ENCODE peak calls at places on chromosomes 3 and 15, in ten cellular contexts. E is suprapubic skin, H is vagina, P is transverse colon, A is NB4, K is right lobe of liver, U is ovary, D is spleen, B is IMR-90, I is sigmoid colon. Q is an unnamed sample.

GRCh38 chr3:138412821-138413531 is 21.4 kb upstream of the ESYT3 start:
- DNase-seq in U (no peak), A (peak), H (no peak), K (no peak), D (no peak), E (no peak), P (no peak), I (no peak), B (peak), Q (no peak)

GRCh38 chr15:96329403-96329981 is 1.0 kb upstream of the NR2F2 start:
- DNase-seq in D (no peak), E (no peak), P (no peak), A (no peak), K (no peak), U (peak), B (no peak), H (no peak), I (no peak), Q (no peak)

GRCh38 chr15:38991126-38991525 is 426.5 kb upstream of the RASGRP1 start:
- DNase-seq in D (no peak), B (peak), P (no peak), U (no peak), K (no peak), H (no peak), I (no peak), A (peak), E (no peak), Q (peak)

GRCh38 chr15:83380682-83381081 is 66.5 kb upstream of the SH3GL3 start:
- DNase-seq in K (peak), U (no peak), P (peak), B (peak), D (no peak), H (no peak), I (no peak), A (peak), E (no peak), Q (peak)

GRCh38 chr15:69862540-69862939 is 235.2 kb downstream of the TLE3 start:
- DNase-seq in H (no peak), I (no peak), D (no peak), A (no peak), K (no peak), P (no peak), E (no peak), B (peak), U (no peak), Q (no peak)

GRCh38 chr3:69090021-69090420 is 5.3 kb downstream of the ARL6IP5 start:
- DNase-seq in B (peak), E (no peak), U (no peak), K (no peak), A (no peak), P (no peak), I (no peak), H (no peak), D (no peak), Q (no peak)

GRCh38 chr15:74964794-74965193 is 8.2 kb upstream of the RPP25 start:
- DNase-seq in B (peak), I (no peak), P (no peak), E (no peak), A (no peak), H (no peak), U (no peak), K (no peak), D (no peak), Q (no peak)

GRCh38 chr3:189355481-189356201 is 183.9 kb downstream of the TPRG1 start:
- DNase-seq in D (no peak), E (no peak), H (no peak), U (no peak), P (peak), I (no peak), A (peak), B (peak), K (no peak), Q (peak)

GRCh38 chr3:14915636-14916222 is 31.7 kb upstream of the NR2C2 start:
- DNase-seq in I (no peak), U (no peak), A (no peak), H (no peak), E (peak), B (no peak), P (no peak), K (peak), D (no peak), Q (no peak)

GRCh38 chr15:42581272-42581730 is 5.9 kb downstream of the STARD9 start:
- DNase-seq in P (peak), E (peak), B (peak), K (peak), I (peak), U (peak), H (no peak), A (peak), D (peak), Q (no peak)
- TF ChIP-seq POLR2A in P (peak), E (no peak), B (no peak), K (no peak), I (no peak), U (peak), H (peak), A (peak), D (no peak), Q (no peak)

DNA sequence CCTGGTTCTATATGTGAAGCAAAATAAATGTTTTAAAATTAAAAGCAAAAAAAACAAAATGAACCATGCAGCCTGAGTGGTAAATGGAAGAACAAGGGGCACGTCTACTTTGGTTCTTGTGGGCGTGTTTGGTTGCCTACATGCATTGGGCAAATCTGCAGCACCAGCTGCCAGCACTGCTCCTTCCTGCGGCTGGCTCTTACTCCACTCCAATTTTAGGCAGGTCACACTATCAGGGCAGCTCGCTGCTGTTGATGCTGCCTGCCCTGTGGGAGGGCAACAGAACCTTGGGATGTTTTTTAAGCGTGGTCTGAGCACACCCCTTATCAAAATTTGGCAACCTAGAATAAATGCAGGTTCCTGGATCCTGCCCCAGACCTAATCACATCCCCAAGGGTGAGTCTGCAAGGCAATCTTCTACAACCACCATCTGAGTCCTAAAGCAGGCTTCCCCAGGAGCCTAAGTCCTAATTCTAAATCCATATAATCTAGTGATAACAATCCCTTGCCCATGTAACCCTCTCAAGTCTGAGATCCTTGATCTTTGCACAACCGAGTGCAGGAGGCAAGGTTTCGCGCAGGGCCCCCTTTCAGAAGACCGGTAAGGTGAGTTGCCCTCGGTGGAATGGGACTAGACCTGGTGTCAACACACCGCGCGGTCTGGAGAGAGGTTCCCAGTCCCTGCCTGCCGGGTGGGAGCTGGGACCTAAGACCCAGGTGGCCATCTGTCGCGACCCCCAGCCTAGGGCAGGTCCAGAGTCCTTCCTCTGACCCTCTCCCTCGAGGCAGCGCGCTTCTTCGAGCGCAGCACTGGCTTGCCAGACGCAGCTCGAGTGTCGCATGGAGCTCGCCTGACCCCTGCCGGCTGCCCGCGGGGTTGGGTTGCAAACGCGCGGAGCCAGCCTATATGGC is 15.9 kb downstream of the IVD start:
- DNase-seq in E (peak), K (peak), U (peak), B (peak), H (no peak), D (peak), A (peak), I (peak), P (peak), Q (no peak)
- TF ChIP-seq POLR2A in E (no peak), K (peak), U (no peak), B (no peak), H (no peak), D (no peak), A (peak), I (no peak), P (peak), Q (no peak)

DNA sequence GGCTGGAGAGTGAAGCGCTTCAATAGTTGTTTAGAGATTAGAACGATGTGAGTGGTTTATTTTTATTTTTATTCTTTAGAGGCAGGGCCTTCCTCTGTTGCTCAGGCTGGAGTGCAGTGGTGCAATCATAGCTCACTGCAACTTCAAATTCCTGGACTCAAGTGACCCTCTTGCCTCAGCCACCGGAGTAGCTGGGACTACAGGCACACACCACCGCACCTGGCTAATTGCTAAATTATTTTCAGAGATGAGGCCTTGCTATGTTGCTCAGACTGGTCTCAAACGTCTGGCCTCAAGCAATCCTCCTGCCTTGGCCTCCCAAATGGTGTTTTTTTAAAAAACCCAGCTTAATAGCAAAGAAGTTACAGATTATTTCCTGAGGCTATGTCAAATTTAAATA is 29.0 kb downstream of the PPARG start:
- DNase-seq in I (no peak), E (no peak), H (no peak), P (no peak), U (no peak), A (no peak), B (no peak), D (no peak), K (no peak), Q (no peak)
- TF ChIP-seq POLR2A in I (no peak), E (no peak), H (no peak), P (no peak), U (no peak), A (no peak), B (no peak), D (no peak), K (no peak), Q (no peak)

GRCh38 chr15:52121896-52122295 is 9.3 kb upstream of the BCL2L10 start:
- DNase-seq in P (no peak), K (no peak), I (no peak), A (no peak), B (peak), E (no peak), D (no peak), U (no peak), H (no peak), Q (no peak)

GRCh38 chr15:52128568-52128967 is 16.0 kb upstream of the BCL2L10 start:
- DNase-seq in E (no peak), I (no peak), B (no peak), K (no peak), H (no peak), A (no peak), U (no peak), P (no peak), D (no peak), Q (no peak)

GRCh38 chr15:52120488-52120887 is 7.9 kb upstream of the BCL2L10 start:
- DNase-seq in K (no peak), P (no peak), U (no peak), B (no peak), E (no peak), D (no peak), I (no peak), H (no peak), A (no peak), Q (no peak)

GRCh38 chr15:52121006-52121405 is 8.4 kb upstream of the BCL2L10 start:
- DNase-seq in P (no peak), D (no peak), K (peak), A (no peak), E (no peak), I (no peak), H (no peak), B (no peak), U (no peak), Q (no peak)

DNA sequence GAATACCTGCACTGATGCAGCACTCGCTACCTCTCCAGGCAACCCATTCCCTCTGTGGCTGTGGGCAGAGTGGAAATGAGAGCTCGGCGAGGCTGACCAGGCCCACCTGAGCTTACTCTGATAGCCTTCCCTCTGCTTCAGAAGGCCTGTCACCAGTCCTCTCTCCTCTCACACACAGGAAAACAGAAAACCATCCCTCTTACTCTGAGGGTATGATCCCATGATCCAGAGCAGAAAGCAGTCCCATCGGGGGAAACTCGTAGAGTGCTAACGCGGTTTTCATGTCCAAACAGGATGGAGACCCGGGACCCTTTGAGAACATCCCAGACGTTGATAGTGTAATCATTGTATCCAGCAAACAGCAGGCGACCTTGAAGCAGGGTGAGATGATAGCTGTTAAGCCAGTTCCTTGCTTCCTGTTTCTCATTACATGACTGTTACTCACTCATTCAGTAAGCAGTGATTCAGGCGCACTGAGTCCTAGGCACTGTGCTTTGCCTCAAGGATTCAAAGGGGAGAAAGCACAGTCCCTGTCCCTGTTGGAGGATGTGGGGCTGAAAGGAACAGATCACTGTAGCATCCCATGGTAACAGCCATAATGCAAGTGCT is 11.8 kb upstream of the BCL2L10 start:
- DNase-seq in B (peak), E (no peak), H (no peak), P (no peak), U (no peak), D (no peak), K (no peak), A (no peak), I (no peak), Q (no peak)
- TF ChIP-seq POLR2A in B (no peak), E (no peak), H (no peak), P (no peak), U (no peak), D (no peak), K (no peak), A (no peak), I (no peak), Q (no peak)

GRCh38 chr15:85520650-85521049 is 140.2 kb downstream of the AKAP13 start:
- DNase-seq in U (no peak), H (no peak), D (no peak), A (no peak), K (no peak), I (no peak), E (no peak), P (no peak), B (no peak), Q (no peak)

GRCh38 chr15:85518979-85519761 is 138.8 kb downstream of the AKAP13 start:
- DNase-seq in E (no peak), U (no peak), I (no peak), K (no peak), P (no peak), D (no peak), A (no peak), B (peak), H (no peak), Q (no peak)

GRCh38 chr15:85527907-85528306 is 147.5 kb downstream of the AKAP13 start:
- DNase-seq in B (peak), E (no peak), K (no peak), I (no peak), D (no peak), A (no peak), H (no peak), P (no peak), U (no peak), Q (no peak)

GRCh38 chr15:85525755-85526154 is 145.4 kb downstream of the AKAP13 start:
- DNase-seq in E (no peak), K (no peak), P (no peak), A (no peak), H (no peak), I (no peak), B (no peak), D (no peak), U (no peak), Q (no peak)

GRCh38 chr15:85523530-85523929 is 143.1 kb downstream of the AKAP13 start:
- DNase-seq in K (no peak), P (no peak), U (no peak), I (no peak), H (no peak), D (no peak), A (no peak), E (no peak), B (no peak), Q (no peak)
- TF ChIP-seq POLR2A in K (no peak), P (no peak), U (no peak), I (no peak), H (no peak), D (no peak), A (no peak), E (no peak), B (no peak), Q (no peak)

DNA sequence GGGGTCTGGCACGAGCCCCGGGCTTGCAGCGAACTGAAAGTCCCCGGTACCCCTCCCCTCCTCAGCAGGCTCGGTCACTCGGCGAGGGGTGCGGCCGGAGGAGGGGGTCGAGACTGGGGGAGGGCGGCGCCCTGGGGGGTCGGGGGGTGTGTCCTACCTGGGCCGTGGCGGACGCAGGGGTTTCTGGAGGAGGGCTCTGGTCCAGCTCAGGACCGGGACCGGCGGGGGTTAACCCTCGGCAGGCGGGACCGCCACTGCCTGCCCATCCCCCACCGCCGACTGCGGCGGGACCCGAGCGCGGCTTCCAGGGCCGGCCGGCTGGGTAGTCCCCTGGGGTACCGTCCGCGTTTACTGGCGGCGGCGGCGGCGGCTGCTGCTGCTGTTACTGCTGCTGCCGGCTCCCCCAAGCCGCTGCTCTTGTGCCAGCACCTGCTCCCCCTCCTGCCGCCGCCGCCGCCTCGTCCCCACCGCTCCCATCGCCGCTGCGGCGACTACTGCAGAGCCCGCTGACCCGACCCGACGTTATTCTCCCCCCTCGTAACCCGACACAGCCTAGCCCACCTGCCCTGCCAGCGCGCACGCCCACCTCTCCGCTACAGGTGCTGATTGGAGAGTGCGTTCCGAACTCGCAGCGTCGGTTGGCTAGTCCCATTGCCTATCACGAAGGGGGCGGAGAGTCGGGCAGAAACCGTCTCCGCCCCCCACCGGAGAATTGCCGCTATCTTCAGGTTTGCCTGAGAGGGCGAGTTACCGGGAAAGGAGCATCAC is at the start of gene TTBK2:
- DNase-seq in H (peak), I (peak), P (peak), U (peak), B (peak), K (peak), A (peak), D (peak), E (peak), Q (peak)
- TF ChIP-seq POLR2A in H (peak), I (peak), P (peak), U (peak), B (no peak), K (peak), A (peak), D (peak), E (no peak), Q (peak)

GRCh38 chr3:48428088-48428862 is 1.6 kb downstream of the PLXNB1 start:
- DNase-seq in H (no peak), I (peak), B (no peak), E (no peak), A (no peak), K (peak), D (no peak), U (no peak), P (peak), Q (no peak)
- TF ChIP-seq POLR2A in H (no peak), I (no peak), B (no peak), E (no peak), A (no peak), K (peak), D (no peak), U (no peak), P (peak), Q (no peak)

GRCh38 chr3:185272051-185272450 is 18.2 kb upstream of the EHHADH start:
- DNase-seq in A (no peak), H (no peak), U (no peak), D (no peak), I (no peak), E (no peak), K (no peak), P (no peak), B (peak), Q (no peak)
- TF ChIP-seq POLR2A in A (no peak), H (no peak), U (no peak), D (no peak), I (no peak), E (no peak), K (no peak), P (no peak), B (no peak), Q (no peak)

GRCh38 chr15:43876872-43877271 is 50.1 kb downstream of the WDR76 start:
- DNase-seq in P (no peak), B (no peak), H (no peak), I (no peak), U (no peak), K (no peak), A (no peak), D (no peak), E (no peak), Q (no peak)

GRCh38 chr15:43878466-43878865 is 51.7 kb downstream of the WDR76 start:
- DNase-seq in P (no peak), D (no peak), H (no peak), I (no peak), U (no peak), A (no peak), K (no peak), E (no peak), B (no peak), Q (no peak)

GRCh38 chr15:43879386-43880355 is 52.9 kb downstream of the WDR76 start:
- DNase-seq in E (no peak), A (no peak), B (no peak), P (no peak), H (no peak), D (no peak), U (no peak), I (no peak), K (no peak), Q (no peak)

GRCh38 chr15:43880406-43881184 is 53.8 kb downstream of the WDR76 start:
- DNase-seq in A (peak), P (no peak), K (no peak), B (peak), U (no peak), I (no peak), H (no peak), E (no peak), D (no peak), Q (peak)

GRCh38 chr15:43877371-43877770 is 50.6 kb downstream of the WDR76 start:
- DNase-seq in B (no peak), K (no peak), E (no peak), H (no peak), I (no peak), D (no peak), U (no peak), P (no peak), A (no peak), Q (no peak)
- TF ChIP-seq POLR2A in B (no peak), K (no peak), E (no peak), H (no peak), I (no peak), D (no peak), U (no peak), P (no peak), A (no peak), Q (no peak)